ENCODE peak calls at places on chromosomes 16 and 17, in five cellular contexts. U is stomach, L is DMS153, P is fibroblast of the conjunctiva, S is NCI-H1105. R is an unnamed sample.

GRCh38 chr16:79359082-79359481 is 241.5 kb downstream of the MAF start:
- DNase-seq in U (no peak), S (no peak), P (no peak), L (no peak), R (no peak)

GRCh38 chr16:85227924-85228462 is 115.7 kb upstream of the CIBAR2 start:
- DNase-seq in L (peak; percentile 57), U (no peak), S (no peak), P (no peak), R (peak; percentile 37)

GRCh38 chr16:17404903-17405691 is 65.7 kb downstream of the XYLT1 start:
- DNase-seq in L (no peak), P (peak; percentile 76), S (no peak), U (no peak), R (no peak)

GRCh38 chr16:55567382-55567781 is 898 bp downstream of the CAPNS2 start:
- DNase-seq in L (no peak), P (no peak), U (no peak), S (no peak), R (no peak)

GRCh38 chr16:66365588-66365987 is 903 bp upstream of the CDH5 start:
- DNase-seq in L (no peak), P (peak; percentile 33), U (no peak), S (no peak), R (no peak)

GRCh38 chr17:79202476-79202875 is 127.9 kb downstream of the ENGASE start:
- DNase-seq in U (no peak), L (no peak), P (no peak), S (no peak), R (no peak)

GRCh38 chr17:68355093-68355492 is 63.8 kb downstream of the ARSG start:
- DNase-seq in L (no peak), U (no peak), S (no peak), P (peak; percentile 37), R (no peak)

GRCh38 chr17:70168979-70169706 is at the start of gene KCNJ2:
- DNase-seq in U (peak; percentile 92), P (peak; percentile 53), S (peak; percentile 70), L (peak; percentile 83), R (peak; percentile 61)

GRCh38 chr17:82434216-82434565 is 15.8 kb upstream of the OGFOD3 start:
- DNase-seq in P (no peak), U (no peak), S (no peak), L (no peak), R (no peak)

GRCh38 chr17:16878547-16879100 is 93.3 kb downstream of the TNFRSF13B start:
- DNase-seq in S (no peak), P (no peak), L (no peak), U (peak; percentile 25), R (no peak)

GRCh38 chr17:64008830-64009229 is 10.7 kb downstream of the PRR29 start:
- DNase-seq in P (no peak), L (no peak), S (no peak), U (no peak), R (no peak)

GRCh38 chr16:6891486-6891885 is 441.2 kb upstream of the RBFOX1 start:
- DNase-seq in P (no peak), L (no peak), U (no peak), S (no peak), R (no peak)

GRCh38 chr16:19644877-19645276 is 73.2 kb downstream of the KNOP1 start:
- DNase-seq in U (no peak), S (no peak), P (peak; percentile 65), L (no peak), R (no peak)

GRCh38 chr17:29645516-29646051 is 22.9 kb upstream of the CORO6 start:
- DNase-seq in S (no peak), P (peak; percentile 90), L (no peak), U (peak; percentile 42), R (no peak)

GRCh38 chr17:21253646-21254441 is 634 bp upstream of the NATD1 start:
- DNase-seq in S (no peak), L (no peak), U (no peak), P (no peak), R (no peak)

GRCh38 chr17:927611-928461 is 51.7 kb downstream of the NXN start:
- DNase-seq in L (no peak), U (peak; percentile 44), P (peak; percentile 75), S (no peak), R (no peak)